ENCODE peak calls at places on chromosome 12, in nine cellular contexts. E is testis; N is stimulated activated CD4-positive, alpha-beta T cell treated with anti-CD3 and anti-CD28 coated beads, Interleukin-15, amount 100 ng/mL, for 1 hour; O is NCI-H748 treated with DMSO at 0.1 percent for 48 hours; B is NCI-H460; Y is stimulated activated CD8-positive, alpha-beta memory T cell treated with anti-CD3 and anti-CD28 coated beads, Interleukin-7, amount 100 ng/mL, for 1 hour; W is GM20000; A is caudate nucleus; S is ecto neural progenitor cell. Q is an unnamed sample.

GRCh38 chr12:6647083-6647604 is at the start of gene ACRBP:
- DNase-seq in E (peak), N (no peak), O (peak), B (peak), Y (no peak), W (peak), A (no peak), S (peak), Q (peak)

GRCh38 chr12:132256646-132257045 is 72.7 kb downstream of the GALNT9 start:
- DNase-seq in E (no peak), N (no peak), O (no peak), B (no peak), Y (no peak), W (no peak), A (no peak), S (no peak), Q (no peak)

GRCh38 chr12:130832561-130833209 is 6.4 kb downstream of the STX2 start:
- DNase-seq in E (no peak), N (no peak), O (no peak), B (no peak), Y (no peak), W (no peak), A (no peak), S (no peak), Q (no peak)

GRCh38 chr12:108568653-108569154 is 6.3 kb downstream of the ISCU start:
- DNase-seq in E (no peak), N (peak), O (no peak), B (no peak), Y (peak), W (peak), A (no peak), S (peak), Q (no peak)

GRCh38 chr12:101619868-101620761 is 25.3 kb downstream of the MYBPC1 start:
- DNase-seq in E (no peak), N (no peak), O (peak), B (no peak), Y (no peak), W (no peak), A (no peak), S (no peak), Q (no peak)

GRCh38 chr12:46470039-46470627 is 97.6 kb upstream of the SLC38A2 start:
- DNase-seq in E (no peak), N (no peak), O (no peak), B (no peak), Y (peak), W (no peak), A (no peak), S (no peak), Q (no peak)

GRCh38 chr12:65959452-65959851 is 135.2 kb downstream of the HMGA2 start:
- DNase-seq in E (no peak), N (no peak), O (no peak), B (no peak), Y (no peak), W (no peak), A (no peak), S (no peak), Q (no peak)

GRCh38 chr12:71533703-71534102 is 94.1 kb downstream of the LGR5 start:
- DNase-seq in E (no peak), N (no peak), O (no peak), B (no peak), Y (no peak), W (no peak), A (no peak), S (no peak), Q (no peak)

GRCh38 chr12:98606367-98606985 is 13.0 kb downstream of the SLC25A3 start:
- DNase-seq in E (no peak), N (no peak), O (no peak), B (no peak), Y (no peak), W (no peak), A (no peak), S (no peak), Q (no peak)

GRCh38 chr12:55930771-55931316 is at the start of gene DGKA:
- DNase-seq in E (no peak), N (peak), O (peak), B (peak), Y (peak), W (peak), A (peak), S (peak), Q (no peak)

GRCh38 chr12:10214131-10214876 is 1.6 kb downstream of the GABARAPL1 start:
- DNase-seq in E (no peak), N (no peak), O (no peak), B (no peak), Y (no peak), W (no peak), A (no peak), S (no peak), Q (no peak)

GRCh38 chr12:13592063-13592942 is 389.1 kb downstream of the GRIN2B start:
- DNase-seq in E (no peak), N (no peak), O (no peak), B (no peak), Y (no peak), W (peak), A (no peak), S (no peak), Q (no peak)

GRCh38 chr12:126084480-126084879 is 1019.2 kb downstream of the AACS start:
- DNase-seq in E (no peak), N (no peak), O (no peak), B (no peak), Y (no peak), W (no peak), A (no peak), S (no peak), Q (no peak)

GRCh38 chr12:55654506-55655224 is 18.0 kb downstream of the OR10P1 start:
- DNase-seq in E (no peak), N (no peak), O (no peak), B (no peak), Y (no peak), W (no peak), A (no peak), S (no peak), Q (no peak)